ENCODE peak calls at places on chromosomes 1 and 21, in five cellular contexts. C is CD8-positive, alpha-beta T cell; H is H9; B is body of pancreas; W is brain microvascular endothelial cell. I is an unnamed sample.

GRCh38 chr1:187471555-187471954 is 642.8 kb downstream of the PLA2G4A start:
- DNase-seq in H (no peak), W (no peak), B (no peak), C (no peak), I (no peak)

GRCh38 chr1:7948950-7949349 is 8.3 kb upstream of the TNFRSF9 start:
- DNase-seq in C (no peak), H (no peak), W (peak), B (no peak), I (no peak)

GRCh38 chr1:200279810-200280411 is 129.9 kb downstream of the ZNF281 start:
- DNase-seq in W (peak), B (peak), H (peak), C (peak), I (peak)

GRCh38 chr1:203548917-203549708 is 55.2 kb downstream of the OPTC start:
- DNase-seq in C (no peak), B (no peak), W (no peak), H (peak), I (no peak)

GRCh38 chr1:233224291-233224690 is 71.2 kb downstream of the PCNX2 start:
- DNase-seq in B (no peak), H (no peak), C (no peak), W (peak), I (no peak)

GRCh38 chr1:158425020-158425419 is 1.0 kb downstream of the OR10K2 start:
- DNase-seq in H (no peak), C (no peak), W (no peak), B (no peak), I (no peak)

GRCh38 chr1:24289937-24290595 is 29.1 kb upstream of the GRHL3 start:
- DNase-seq in W (peak), H (no peak), C (no peak), B (peak), I (no peak)

GRCh38 chr1:15187175-15187810 is 33.7 kb downstream of the TMEM51 start:
- DNase-seq in C (no peak), W (no peak), B (peak), H (no peak), I (peak)

GRCh38 chr1:46691997-46692790 is 20.5 kb downstream of the TEX38 start:
- DNase-seq in W (no peak), B (peak), C (no peak), H (no peak), I (no peak)

GRCh38 chr1:92858564-92859399 is 26.9 kb downstream of the RPL5 start:
- DNase-seq in B (peak), H (no peak), W (peak), C (peak), I (peak)

GRCh38 chr1:7535016-7535415 is 236.1 kb upstream of the VAMP3 start:
- DNase-seq in C (no peak), B (no peak), H (no peak), W (no peak), I (no peak)

GRCh38 chr1:38529337-38529860 is 330.2 kb downstream of the RRAGC start:
- DNase-seq in H (no peak), W (no peak), B (no peak), C (no peak), I (peak)

GRCh38 chr21:46356005-46356338 is 32.0 kb downstream of the PCNT start:
- DNase-seq in B (no peak), H (no peak), C (no peak), W (no peak), I (no peak)

GRCh38 chr1:10918531-10918930 is 93.9 kb upstream of the TARDBP start:
- DNase-seq in W (peak), H (no peak), B (no peak), C (no peak), I (no peak)

GRCh38 chr1:76160225-76160624 is 85.7 kb downstream of the ST6GALNAC3 start:
- DNase-seq in H (no peak), W (no peak), C (no peak), B (no peak), I (no peak)

GRCh38 chr1:53511323-53511932 is 52.2 kb downstream of the DMRTB1 start:
- DNase-seq in H (no peak), W (no peak), C (no peak), B (no peak), I (no peak)

GRCh38 chr1:214018605-214019268 is 31.0 kb downstream of the PROX1 start:
- DNase-seq in C (no peak), W (no peak), H (no peak), B (no peak), I (no peak)

GRCh38 chr1:229950020-229950419 is 117.0 kb upstream of the GALNT2 start:
- DNase-seq in C (no peak), B (no peak), W (no peak), H (no peak), I (no peak)

GRCh38 chr21:45941338-45941710 is 40.2 kb upstream of the COL6A1 start:
- DNase-seq in C (no peak), B (no peak), W (no peak), H (no peak), I (no peak)

GRCh38 chr1:59408608-59409007 is 111.7 kb downstream of the FGGY start:
- DNase-seq in W (no peak), H (no peak), C (no peak), B (no peak), I (no peak)

GRCh38 chr1:30522031-30523004 is 201.1 kb downstream of the MATN1 start:
- DNase-seq in C (no peak), W (no peak), B (peak), H (no peak), I (no peak)

GRCh38 chr1:89351622-89352311 is 12.1 kb upstream of the GBP6 start:
- DNase-seq in W (no peak), B (no peak), C (no peak), H (no peak), I (no peak)

GRCh38 chr1:155083865-155084721 is 5.5 kb downstream of the EFNA3 start:
- DNase-seq in C (no peak), H (no peak), W (peak), B (peak), I (no peak)

GRCh38 chr1:155084722-155085503 is 6.3 kb downstream of the EFNA3 start:
- DNase-seq in H (peak), W (peak), B (peak), C (peak), I (peak)

GRCh38 chr1:155085504-155086181 is 7.0 kb downstream of the EFNA3 start:
- DNase-seq in H (no peak), W (peak), C (peak), B (peak), I (peak)

GRCh38 chr1:155086182-155086741 is 7.6 kb downstream of the EFNA3 start:
- DNase-seq in B (peak), C (peak), W (peak), H (peak), I (peak)

GRCh38 chr1:155086856-155087535 is 8.4 kb downstream of the EFNA3 start:
- DNase-seq in W (no peak), B (no peak), H (no peak), C (no peak), I (no peak)
- TF ChIP-seq CTCF in W (peak), B (no peak), H (no peak), C (no peak), I (no peak)

DNA sequence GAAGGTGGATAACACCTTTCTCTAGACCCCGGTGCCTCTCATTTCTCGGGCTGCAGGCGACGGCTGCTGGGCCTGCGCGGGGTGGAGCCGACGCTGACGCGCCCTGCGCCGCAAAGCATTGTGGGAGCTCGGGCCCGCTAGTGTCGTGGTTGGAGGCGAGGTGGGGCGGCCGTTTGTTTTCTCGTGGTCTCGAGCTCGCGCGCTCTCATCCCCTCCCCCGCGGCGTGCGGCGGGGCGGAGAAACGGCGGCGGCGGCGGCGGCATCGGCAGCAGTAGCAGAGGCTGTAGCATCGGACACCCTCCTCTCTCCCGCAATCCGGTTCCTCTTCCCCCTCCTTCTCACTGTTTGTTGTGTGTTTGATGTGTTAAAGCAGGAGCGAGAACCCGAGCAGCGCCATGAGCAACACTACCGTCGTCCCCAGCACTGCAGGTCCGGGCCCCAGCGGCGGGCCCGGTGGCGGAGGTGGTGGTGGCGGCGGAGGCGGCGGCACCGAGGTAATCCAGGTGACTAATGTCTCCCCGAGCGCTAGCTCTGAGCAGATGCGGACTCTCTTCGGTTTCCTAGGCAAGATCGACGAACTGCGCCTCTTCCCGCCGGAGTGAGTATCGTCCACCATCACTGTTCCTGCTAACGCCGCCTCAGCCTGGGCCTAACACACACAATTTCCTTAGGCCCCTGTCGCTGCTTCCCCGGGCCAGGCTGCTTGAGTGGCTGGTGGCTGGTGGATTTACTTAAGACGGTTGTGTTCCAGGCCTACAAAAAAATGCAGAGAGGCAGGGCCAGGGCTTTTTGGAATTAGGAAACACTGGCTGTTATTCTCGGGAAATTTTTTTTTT is at the start of gene SRSF11:
- DNase-seq in W (peak), C (peak), H (peak), B (peak), I (peak)
- TF ChIP-seq CTCF in W (no peak), C (no peak), H (peak), B (peak), I (no peak)

DNA sequence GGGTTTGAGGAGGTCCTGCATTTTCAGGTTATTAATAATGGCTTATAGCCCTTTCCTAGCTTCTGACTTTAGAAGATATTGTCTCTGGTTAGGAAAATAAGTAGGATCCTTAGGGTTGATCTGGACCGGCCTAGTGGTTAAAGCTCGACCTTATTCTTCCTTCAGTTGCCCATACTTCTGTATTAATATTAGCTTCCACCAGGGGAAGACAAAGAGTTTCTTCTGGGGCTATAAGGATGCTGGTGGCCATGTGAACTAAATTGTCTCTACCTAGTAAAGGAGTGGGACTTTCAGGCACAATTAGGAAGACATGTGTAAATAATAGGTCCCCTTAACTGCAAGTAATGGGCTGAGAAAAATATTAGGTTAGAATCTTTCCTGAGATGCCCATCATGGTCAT is 20.6 kb upstream of the FCGR2A start:
- DNase-seq in B (no peak), H (no peak), W (no peak), C (no peak), I (no peak)
- TF ChIP-seq CTCF in B (no peak), H (peak), W (peak), C (peak), I (peak)

GRCh38 chr1:84721152-84721551 is 30.9 kb upstream of the SSX2IP start:
- DNase-seq in W (peak), B (no peak), C (no peak), H (no peak), I (no peak)

GRCh38 chr1:84726593-84727275 is 36.5 kb upstream of the SSX2IP start:
- DNase-seq in B (no peak), W (no peak), C (no peak), H (no peak), I (no peak)

GRCh38 chr1:84722794-84723193 is 32.5 kb upstream of the SSX2IP start:
- DNase-seq in C (no peak), W (no peak), H (no peak), B (no peak), I (no peak)

GRCh38 chr1:84720275-84720780 is 30.1 kb upstream of the SSX2IP start:
- DNase-seq in C (no peak), W (no peak), H (no peak), B (peak), I (no peak)

GRCh38 chr1:84724128-84724860 is 34.0 kb upstream of the SSX2IP start:
- DNase-seq in H (peak), W (no peak), C (peak), B (peak), I (peak)
- TF ChIP-seq CTCF in H (peak), W (peak), C (peak), B (peak), I (no peak)

GRCh38 chr1:86965827-86966182 is 51.4 kb downstream of the HS2ST1 start:
- DNase-seq in C (no peak), H (no peak), B (no peak), W (no peak), I (no peak)

GRCh38 chr1:86970938-86971337 is 56.5 kb downstream of the HS2ST1 start:
- DNase-seq in W (no peak), H (no peak), B (no peak), C (no peak), I (no peak)

GRCh38 chr1:86965012-86965826 is 50.8 kb downstream of the HS2ST1 start:
- DNase-seq in W (peak), B (peak), C (peak), H (no peak), I (no peak)
- TF ChIP-seq CTCF in W (peak), B (peak), C (peak), H (peak), I (peak)

GRCh38 chr1:42690477-42691156 is 8.4 kb downstream of the YBX1 start:
- DNase-seq in B (no peak), H (no peak), W (no peak), C (no peak), I (no peak)
- TF ChIP-seq CTCF in B (no peak), H (peak), W (peak), C (peak), I (no peak)

DNA sequence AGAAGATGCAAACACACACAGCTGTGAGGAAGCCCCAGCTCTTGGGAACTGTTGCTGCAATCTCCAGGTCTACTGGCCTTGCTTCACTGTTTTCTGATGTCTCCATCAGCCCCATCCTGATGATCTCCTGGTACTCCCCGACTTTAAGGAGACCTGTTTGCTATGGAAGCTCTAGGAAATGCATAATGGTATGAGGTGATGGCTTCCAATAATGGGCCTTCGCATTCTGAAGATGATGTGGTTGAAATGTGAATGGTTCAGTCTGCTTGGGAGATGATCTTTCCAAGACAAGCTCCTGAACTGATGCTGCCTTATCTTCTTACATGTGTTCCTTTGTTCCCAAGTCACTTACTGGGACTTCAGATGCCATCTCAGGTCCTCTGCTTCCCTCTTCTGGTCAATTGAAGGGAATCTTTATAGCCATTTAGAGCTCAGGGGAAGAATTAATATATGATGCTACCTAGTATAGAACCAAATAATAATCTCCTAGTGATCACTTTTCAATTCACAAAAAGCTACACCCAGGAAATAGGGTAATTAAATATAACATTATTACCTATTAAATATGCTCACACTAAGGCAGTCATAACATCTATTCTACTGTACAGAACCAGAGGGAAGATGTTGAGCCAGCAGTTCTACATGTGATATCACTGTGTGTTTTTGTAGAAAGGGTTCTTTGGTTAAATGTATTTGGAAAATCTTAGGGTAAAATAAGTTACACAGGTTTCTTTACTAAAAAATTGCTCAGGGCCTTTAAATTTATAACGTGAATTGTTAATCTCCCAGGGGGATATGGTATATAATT is 73.9 kb upstream of the VTCN1 start:
- DNase-seq in H (peak), C (no peak), W (peak), B (no peak), I (no peak)
- TF ChIP-seq CTCF in H (peak), C (no peak), W (peak), B (peak), I (peak)

GRCh38 chr1:111270781-111271463 is 19.7 kb upstream of the CHIA start:
- DNase-seq in H (peak), B (peak), W (no peak), C (peak), I (no peak)
- TF ChIP-seq CTCF in H (no peak), B (no peak), W (no peak), C (no peak), I (no peak)